ENCODE peak calls at places on chromosomes 11 and 22, in nine cellular contexts. Z, U, F, H, B, J, G, C and L are unnamed samples.

GRCh38 chr11:100574894-100575769 is 112.0 kb upstream of the ARHGAP42 start:
- DNase-seq in B (no peak), F (no peak), C (no peak), J (peak; percentile 61), G (no peak), U (no peak), Z (no peak), H (no peak), L (no peak)

GRCh38 chr22:35961480-35961902 is 67.1 kb downstream of the RBFOX2 start:
- DNase-seq in C (no peak), B (no peak), U (no peak), G (no peak), H (no peak), Z (no peak), J (peak; percentile 22), F (no peak), L (no peak)

GRCh38 chr11:109956124-109956793 is 136.9 kb upstream of the ZC3H12C start:
- DNase-seq in J (no peak), F (no peak), H (no peak), C (no peak), G (no peak), U (peak; percentile 61), Z (no peak), B (no peak), L (no peak)

GRCh38 chr11:1882265-1883238 is 9.1 kb downstream of the PRR33 start:
- DNase-seq in H (peak; percentile 81), J (peak; percentile 76), F (peak; percentile 93), B (peak; percentile 90), U (no peak), G (peak; percentile 86), C (peak; percentile 68), Z (peak; percentile 64), L (peak; percentile 93)

GRCh38 chr11:31109446-31109845 is 260.1 kb downstream of the DCDC1 start:
- DNase-seq in C (no peak), J (no peak), U (no peak), H (no peak), Z (no peak), F (no peak), B (no peak), G (no peak), L (no peak)

GRCh38 chr11:60563553-60564235 is 48.5 kb downstream of the MS4A13 start:
- DNase-seq in F (no peak), H (no peak), Z (no peak), C (no peak), B (no peak), G (no peak), J (peak; percentile 57), U (no peak), L (no peak)

GRCh38 chr11:110366234-110366633 is 63.5 kb upstream of the FDX1 start:
- DNase-seq in J (peak; percentile 72), B (no peak), H (no peak), C (no peak), U (no peak), F (no peak), G (no peak), Z (no peak), L (no peak)

GRCh38 chr11:129768356-129768755 is 47.3 kb upstream of the TMEM45B start:
- DNase-seq in J (no peak), B (no peak), G (no peak), U (no peak), H (no peak), C (no peak), F (no peak), Z (no peak), L (no peak)

GRCh38 chr11:43489869-43490465 is 131.2 kb downstream of the TTC17 start:
- DNase-seq in U (no peak), B (no peak), F (no peak), G (no peak), C (no peak), H (no peak), J (peak; percentile 32), Z (no peak), L (no peak)

GRCh38 chr22:33038131-33038772 is 19.9 kb downstream of the SYN3 start:
- DNase-seq in G (no peak), U (no peak), J (peak; percentile 32), F (no peak), Z (no peak), C (no peak), B (no peak), H (no peak), L (no peak)

GRCh38 chr11:27485930-27486773 is 13.6 kb upstream of the LGR4 start:
- DNase-seq in G (peak; percentile 67), H (peak; percentile 74), F (no peak), Z (no peak), U (no peak), C (no peak), J (peak; percentile 64), B (no peak), L (no peak)

GRCh38 chr11:35815556-35816315 is 128.1 kb upstream of the LDLRAD3 start:
- DNase-seq in Z (no peak), H (no peak), U (no peak), B (no peak), C (no peak), G (no peak), J (no peak), F (no peak), L (no peak)

GRCh38 chr22:37186228-37186996 is 1.6 kb downstream of the C1QTNF6 start:
- DNase-seq in B (no peak), Z (no peak), U (peak; percentile 55), C (no peak), F (no peak), H (no peak), J (peak; percentile 86), G (no peak), L (peak; percentile 86)

GRCh38 chr11:132718711-132719641 is 813.3 kb downstream of the OPCML start:
- DNase-seq in B (peak; percentile 18), H (peak; percentile 17), G (peak; percentile 4), J (no peak), U (no peak), Z (no peak), C (no peak), F (no peak), L (no peak)

GRCh38 chr11:69515271-69516245 is 34.1 kb downstream of the LINC01488 start:
- DNase-seq in Z (no peak), C (no peak), F (no peak), G (no peak), B (no peak), H (no peak), J (no peak), U (no peak), L (no peak)